ENCODE peak calls at places on chromosomes 4 and X, in eight cellular contexts. Z is PC-3, O is adipocyte, Q is WERI-Rb-1, T is psoas muscle, N is heart left ventricle, U is transverse colon, K is GM23248. E is an unnamed sample. For H3K36me3, the result is how much of the 10 kb centered on the place peaks cover.

GRCh38 chrX:153564047-153564606 is 34.8 kb downstream of the CCNQ start:
- DNase-seq in T (peak), Z (no peak), N (peak), O (peak), Q (no peak), K (no peak), U (no peak), E (no peak)

GRCh38 chrX:40247382-40247781 is 149.6 kb upstream of the BCOR start:
- DNase-seq in O (no peak), T (no peak), N (no peak), Q (no peak), U (no peak), K (no peak), Z (no peak), E (no peak)

GRCh38 chrX:40008841-40009461 is 88.8 kb downstream of the BCOR start:
- DNase-seq in U (peak), O (no peak), K (peak), Q (peak), N (peak), T (peak), Z (no peak), E (peak)

GRCh38 chrX:141301017-141301416 is 58.7 kb upstream of the SPANXC start:
- DNase-seq in Z (peak), U (no peak), T (no peak), O (no peak), N (no peak), Q (no peak), K (no peak), E (no peak)

GRCh38 chr4:48546336-48546735 is 56.3 kb downstream of the ZAR1 start:
- DNase-seq in Z (peak), N (no peak), Q (peak), O (peak), T (no peak), U (no peak), K (peak), E (peak)

GRCh38 chrX:9465380-9466114 is 689 bp downstream of the TBL1X start:
- DNase-seq in T (peak), Z (no peak), N (peak), K (peak), U (peak), O (peak), Q (no peak), E (peak)

GRCh38 chr4:38163216-38164006 is 203.2 kb downstream of the PTTG2 start:
- DNase-seq in U (no peak), O (peak), Q (no peak), N (no peak), K (peak), Z (peak), T (no peak), E (no peak)

GRCh38 chr4:161343188-161343950 is 820.4 kb downstream of the FSTL5 start:
- DNase-seq in U (no peak), K (no peak), Z (no peak), T (no peak), N (no peak), Q (no peak), O (no peak), E (no peak)

GRCh38 chr4:72945719-72946336 is 123.7 kb downstream of the COX18 start:
- DNase-seq in T (no peak), O (no peak), K (no peak), N (no peak), U (no peak), Z (no peak), Q (no peak), E (peak)

GRCh38 chr4:108906866-108907367 is 144.1 kb upstream of the ETNPPL start:
- DNase-seq in N (no peak), U (no peak), Q (no peak), T (no peak), K (no peak), Z (no peak), O (no peak), E (no peak)

GRCh38 chr4:84496356-84497219 is 2.5 kb downstream of the NKX6-1 start:
- DNase-seq in O (no peak), U (no peak), K (no peak), N (no peak), T (no peak), Q (peak), Z (no peak), E (peak)

GRCh38 chr4:48970471-48970921 is 15.6 kb upstream of the CWH43 start:
- DNase-seq in T (no peak), U (no peak), O (no peak), K (peak), Q (no peak), Z (peak), N (no peak), E (no peak)

GRCh38 chr4:76758290-76758882 is 139.6 kb downstream of the SOWAHB start:
- DNase-seq in Z (peak), K (peak), U (no peak), T (no peak), Q (no peak), O (peak), N (no peak), E (peak)

GRCh38 chrX:46959101-46959500 is 46.9 kb downstream of the JADE3 start:
- DNase-seq in T (no peak), K (no peak), N (no peak), Z (no peak), U (no peak), O (no peak), Q (no peak), E (no peak)

GRCh38 chrX:46953597-46953996 is 41.4 kb downstream of the JADE3 start:
- DNase-seq in O (no peak), Q (no peak), K (no peak), U (no peak), T (no peak), N (no peak), Z (no peak), E (no peak)

GRCh38 chrX:46953137-46953527 is 40.9 kb downstream of the JADE3 start:
- DNase-seq in N (no peak), T (no peak), Z (no peak), U (no peak), Q (no peak), O (no peak), K (no peak), E (no peak)

GRCh38 chrX:46957299-46957698 is 45.1 kb downstream of the JADE3 start:
- DNase-seq in T (no peak), Z (peak), Q (no peak), O (no peak), N (no peak), U (no peak), K (no peak), E (no peak)

GRCh38 chrX:46954716-46955115 is 42.5 kb downstream of the JADE3 start:
- DNase-seq in U (no peak), T (no peak), O (no peak), N (no peak), Z (no peak), K (no peak), Q (no peak), E (no peak)
- H3K4me3 ChIP-seq in U (no peak), T (no peak), O (no peak), N (no peak), Z (no peak), K (no peak), Q (no peak), E (no peak)

GRCh38 chr4:139665079-139665689 is 435 bp upstream of the MGST2 start:
- DNase-seq in T (no peak), K (no peak), Q (no peak), U (no peak), O (no peak), Z (no peak), N (no peak), E (no peak)

GRCh38 chr4:139663561-139664138 is 2.0 kb upstream of the MGST2 start:
- DNase-seq in Q (no peak), T (no peak), N (no peak), U (no peak), Z (no peak), O (no peak), K (no peak), E (no peak)

GRCh38 chr4:139666735-139667266 is 1.2 kb downstream of the MGST2 start:
- DNase-seq in Q (peak), Z (peak), O (peak), K (no peak), T (peak), U (peak), N (peak), E (no peak)

GRCh38 chr4:139665690-139666529 is at the start of gene MGST2:
- DNase-seq in K (peak), T (peak), N (peak), O (peak), U (peak), Z (peak), Q (peak), E (peak)

GRCh38 chr4:139664442-139664841 is 1.2 kb upstream of the MGST2 start:
- DNase-seq in N (no peak), T (no peak), U (no peak), Q (no peak), O (no peak), K (no peak), Z (no peak), E (no peak)
- H3K36me3 ChIP-seq in N (under half), T (under half), U (under half), Q (under half), O (under half), K (under half), Z (under half), E (under half)

GRCh38 chr4:7968262-7968896 is 28.7 kb upstream of the AFAP1 start:
- DNase-seq in T (peak), N (no peak), U (no peak), Q (no peak), O (no peak), Z (no peak), K (no peak), E (no peak)

GRCh38 chr4:7971881-7972500 is 32.3 kb upstream of the AFAP1 start:
- DNase-seq in Q (no peak), Z (peak), T (peak), N (no peak), K (peak), U (no peak), O (no peak), E (no peak)

GRCh38 chr4:7967501-7968261 is 28.0 kb upstream of the AFAP1 start:
- DNase-seq in O (no peak), Z (no peak), Q (peak), N (peak), K (peak), U (peak), T (peak), E (peak)

GRCh38 chr4:7971159-7971631 is 31.5 kb upstream of the AFAP1 start:
- DNase-seq in Z (no peak), O (no peak), T (no peak), U (no peak), N (no peak), Q (no peak), K (no peak), E (no peak)

GRCh38 chr4:7970031-7970946 is 30.6 kb upstream of the AFAP1 start:
- DNase-seq in Q (no peak), O (no peak), U (peak), Z (peak), T (no peak), N (no peak), K (peak), E (no peak)
- H3K4me3 ChIP-seq in Q (no peak), O (peak), U (peak), Z (no peak), T (no peak), N (peak), K (peak), E (no peak)

GRCh38 chr4:26126135-26126718 is 194.6 kb upstream of the RBPJ start:
- DNase-seq in K (no peak), Q (no peak), O (no peak), U (no peak), Z (no peak), N (no peak), T (no peak), E (no peak)
- H3K36me3 ChIP-seq in K (under half), Q (under half), O (under half), U (under half), Z (under half), N (under half), T (under half), E (under half)

DNA sequence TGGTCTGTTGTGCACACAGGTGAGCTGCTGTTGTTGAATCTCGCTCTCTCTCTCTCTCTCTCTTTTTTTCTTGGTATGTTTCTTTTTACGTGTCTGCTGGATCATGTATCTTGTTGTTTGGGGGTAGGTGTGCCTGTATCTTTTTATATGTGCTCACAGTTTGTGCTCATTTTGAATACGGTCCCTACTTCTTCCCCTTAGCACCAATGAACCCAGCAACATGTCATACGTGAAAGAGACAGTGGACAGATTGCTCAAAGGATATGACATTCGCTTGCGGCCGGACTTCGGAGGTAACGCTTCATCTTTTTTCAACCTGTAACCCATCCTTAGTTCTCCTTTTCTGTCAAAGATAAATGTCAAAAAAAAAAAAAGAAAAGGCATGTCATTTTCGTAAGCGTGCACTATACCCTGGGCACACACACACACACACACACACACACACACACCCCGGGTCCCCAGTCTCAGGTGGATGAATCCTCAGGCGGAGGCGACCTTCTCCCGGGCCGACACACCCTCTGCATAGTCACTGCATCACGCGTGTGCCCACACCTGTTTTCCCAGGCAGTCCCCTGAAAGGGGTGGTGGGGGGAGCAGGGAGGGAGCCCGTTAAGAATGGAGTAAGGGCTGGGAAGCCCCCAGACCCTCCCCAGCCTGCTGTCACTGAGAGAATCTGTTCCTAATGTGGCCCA is 492 bp downstream of the GABRB1 start:
- DNase-seq in Z (no peak), O (peak), K (no peak), Q (peak), N (no peak), U (peak), T (no peak), E (no peak)
- H3K4me3 ChIP-seq in Z (no peak), O (peak), K (peak), Q (peak), N (peak), U (peak), T (peak), E (peak)

GRCh38 chr4:39286263-39286662 is 79.9 kb downstream of the RFC1 start:
- DNase-seq in Q (no peak), K (no peak), Z (no peak), T (no peak), O (no peak), U (no peak), N (no peak), E (no peak)

GRCh38 chr4:39295784-39296183 is 70.4 kb downstream of the RFC1 start:
- DNase-seq in O (no peak), Z (no peak), U (no peak), Q (no peak), N (no peak), K (no peak), T (no peak), E (no peak)

GRCh38 chr4:39285853-39286252 is 80.3 kb downstream of the RFC1 start:
- DNase-seq in K (no peak), T (no peak), Q (no peak), O (no peak), N (no peak), Z (no peak), U (no peak), E (no peak)

GRCh38 chr4:39291686-39292085 is 74.5 kb downstream of the RFC1 start:
- DNase-seq in T (no peak), Z (no peak), O (no peak), Q (no peak), U (no peak), N (no peak), K (no peak), E (no peak)
- H3K36me3 ChIP-seq in T (under half), Z (under half), O (half or more), Q (half or more), U (under half), N (half or more), K (half or more), E (under half)